ENCODE peak calls at places on chromosomes 1 and 21, in six cellular contexts. W is right atrium auricular region, V is heart left ventricle, J is uterus, A is Caco-2, C is mammary epithelial cell. B is an unnamed sample.
A peak's percentile ranks its signal among the peaks of the same experiment; 100 is the strongest.

GRCh38 chr1:90074555-90075315 is 79.8 kb downstream of the ZNF326 start:
- DNase-seq in W (no peak), V (no peak), J (no peak), A (no peak), C (no peak), B (no peak)

GRCh38 chr1:2311184-2312032 is 79.9 kb downstream of the MORN1 start:
- DNase-seq in W (peak; percentile 82), V (no peak), J (peak; percentile 70), A (peak; percentile 66), C (peak; percentile 12), B (peak; percentile 64)

GRCh38 chr1:193143285-193143684 is 21.5 kb downstream of the CDC73 start:
- DNase-seq in W (no peak), V (no peak), J (no peak), A (no peak), C (no peak), B (no peak)

GRCh38 chr1:57727121-57727520 is 303.3 kb upstream of the DAB1 start:
- DNase-seq in W (no peak), V (no peak), J (no peak), A (no peak), C (no peak), B (no peak)

GRCh38 chr1:209367031-209367813 is 216.3 kb upstream of the CAMK1G start:
- DNase-seq in W (no peak), V (no peak), J (no peak), A (no peak), C (peak; percentile 44), B (no peak)

GRCh38 chr1:67952071-67952470 is 98.4 kb downstream of the DIRAS3 start:
- DNase-seq in W (no peak), V (peak; percentile 43), J (no peak), A (no peak), C (peak; percentile 10), B (no peak)

GRCh38 chr1:246081138-246081702 is 425.9 kb downstream of the SMYD3 start:
- DNase-seq in W (no peak), V (no peak), J (no peak), A (no peak), C (no peak), B (no peak)

GRCh38 chr1:40182956-40183710 is 21.9 kb downstream of the RLF start:
- DNase-seq in W (no peak), V (no peak), J (no peak), A (peak; percentile 32), C (no peak), B (peak; percentile 37)

GRCh38 chr21:39046236-39046911 is 136.9 kb downstream of the PSMG1 start:
- DNase-seq in W (no peak), V (no peak), J (no peak), A (no peak), C (no peak), B (no peak)

GRCh38 chr1:35557118-35557610 is at the start of gene KIAA0319L:
- DNase-seq in W (no peak), V (peak; percentile 94), J (peak; percentile 87), A (peak; percentile 71), C (no peak), B (peak; percentile 92)

GRCh38 chr1:197150336-197151005 is 4.0 kb upstream of the ASPM start:
- DNase-seq in W (no peak), V (no peak), J (no peak), A (no peak), C (no peak), B (no peak)

GRCh38 chr21:37548521-37548981 is 182.0 kb downstream of the DYRK1A start:
- DNase-seq in W (peak; percentile 55), V (no peak), J (no peak), A (no peak), C (no peak), B (no peak)

GRCh38 chr1:230112131-230112701 is 45.2 kb downstream of the GALNT2 start:
- DNase-seq in W (no peak), V (no peak), J (no peak), A (no peak), C (no peak), B (no peak)

GRCh38 chr1:54502342-54502741 is 45.7 kb upstream of the ACOT11 start:
- DNase-seq in W (no peak), V (no peak), J (no peak), A (no peak), C (no peak), B (no peak)

GRCh38 chr1:36217667-36218066 is 6.6 kb upstream of the THRAP3 start:
- DNase-seq in W (no peak), V (no peak), J (no peak), A (no peak), C (peak; percentile 27), B (no peak)

GRCh38 chr1:206941766-206942418 is 4.4 kb downstream of the PIGR start:
- DNase-seq in W (no peak), V (no peak), J (no peak), A (no peak), C (no peak), B (no peak)

GRCh38 chr21:42651515-42652401 is 1.7 kb upstream of the PDE9A start:
- DNase-seq in W (no peak), V (no peak), J (no peak), A (no peak), C (no peak), B (no peak)

GRCh38 chr1:153470707-153471106 is 10.3 kb upstream of the S100A7 start:
- DNase-seq in W (no peak), V (no peak), J (no peak), A (no peak), C (peak; percentile 68), B (no peak)

GRCh38 chr1:2350911-2351655 is 40.3 kb downstream of the MORN1 start:
- DNase-seq in W (no peak), V (peak; percentile 18), J (no peak), A (no peak), C (no peak), B (no peak)

DNA sequence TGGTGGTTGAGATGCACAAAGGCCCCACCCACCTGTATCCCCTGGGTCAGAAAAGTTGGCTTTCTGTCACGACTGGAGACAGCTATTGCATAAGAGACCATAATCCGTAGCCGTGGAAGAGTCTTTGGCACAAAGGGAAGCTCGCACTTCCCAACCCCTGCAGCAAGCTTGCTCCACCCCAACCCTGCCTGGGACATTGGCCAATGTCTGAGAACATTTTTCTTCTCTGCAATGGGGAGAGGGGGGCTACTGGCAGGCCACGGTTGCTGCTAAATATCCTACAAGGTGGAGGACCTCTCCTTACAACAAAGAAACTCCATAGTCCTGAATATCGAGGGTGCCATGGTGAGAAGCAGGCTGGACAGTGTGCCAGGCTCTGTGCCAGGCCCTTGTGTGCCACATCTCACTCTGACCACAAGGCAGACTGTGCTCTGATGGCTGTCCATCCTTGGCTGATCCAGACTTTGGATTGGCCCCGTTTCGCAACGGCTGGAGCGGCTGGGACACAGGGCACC is 104.1 kb downstream of the CSMD2 start:
- DNase-seq in W (no peak), V (peak; percentile 59), J (no peak), A (no peak), C (no peak), B (no peak)
- H3K4me3 ChIP-seq in W (no peak overlapping the region), V (no peak overlapping the region), J (no peak overlapping the region), A (no peak overlapping the region), C (no peak overlapping the region), B (no peak overlapping the region)

GRCh38 chr1:95232646-95233320 is 1.2 kb upstream of the RWDD3 start:
- DNase-seq in W (no peak), V (no peak), J (peak; percentile 20), A (no peak), C (no peak), B (no peak)

GRCh38 chr1:95230768-95231191 is 3.2 kb upstream of the RWDD3 start:
- DNase-seq in W (no peak), V (no peak), J (no peak), A (no peak), C (no peak), B (no peak)

GRCh38 chr1:95229706-95230105 is 4.3 kb upstream of the RWDD3 start:
- DNase-seq in W (no peak), V (no peak), J (no peak), A (no peak), C (no peak), B (no peak)

GRCh38 chr1:95229042-95229441 is 5.0 kb upstream of the RWDD3 start:
- DNase-seq in W (no peak), V (no peak), J (no peak), A (no peak), C (no peak), B (no peak)

DNA sequence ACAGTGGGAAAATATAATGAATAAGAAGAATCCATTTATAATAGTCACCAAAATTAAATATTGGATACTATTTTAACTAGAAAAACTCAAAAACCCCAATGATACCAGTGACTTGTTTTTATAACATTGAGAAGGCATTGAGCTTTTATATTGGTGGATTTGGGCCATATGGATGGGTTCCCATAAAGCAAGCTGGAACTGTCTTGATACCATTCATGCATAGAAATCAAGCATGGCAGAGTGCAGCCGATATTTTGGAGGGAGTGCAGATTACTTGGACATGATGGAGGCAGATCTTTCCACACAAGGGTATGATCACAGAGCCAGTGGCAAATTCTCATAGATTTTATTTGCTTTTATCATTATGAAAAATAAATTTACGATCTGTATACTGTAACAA is 3.8 kb upstream of the RWDD3 start:
- DNase-seq in W (no peak), V (no peak), J (no peak), A (no peak), C (no peak), B (no peak)
- H3K4me1 ChIP-seq in W (peaks cover 38% of the 10 kb centered on the region), V (peaks cover 23% of the 10 kb centered on the region), J (no peaks in the 10 kb centered on the region), A (no peaks in the 10 kb centered on the region), C (peaks cover 23% of the 10 kb centered on the region), B (peaks cover 4% of the 10 kb centered on the region)

DNA sequence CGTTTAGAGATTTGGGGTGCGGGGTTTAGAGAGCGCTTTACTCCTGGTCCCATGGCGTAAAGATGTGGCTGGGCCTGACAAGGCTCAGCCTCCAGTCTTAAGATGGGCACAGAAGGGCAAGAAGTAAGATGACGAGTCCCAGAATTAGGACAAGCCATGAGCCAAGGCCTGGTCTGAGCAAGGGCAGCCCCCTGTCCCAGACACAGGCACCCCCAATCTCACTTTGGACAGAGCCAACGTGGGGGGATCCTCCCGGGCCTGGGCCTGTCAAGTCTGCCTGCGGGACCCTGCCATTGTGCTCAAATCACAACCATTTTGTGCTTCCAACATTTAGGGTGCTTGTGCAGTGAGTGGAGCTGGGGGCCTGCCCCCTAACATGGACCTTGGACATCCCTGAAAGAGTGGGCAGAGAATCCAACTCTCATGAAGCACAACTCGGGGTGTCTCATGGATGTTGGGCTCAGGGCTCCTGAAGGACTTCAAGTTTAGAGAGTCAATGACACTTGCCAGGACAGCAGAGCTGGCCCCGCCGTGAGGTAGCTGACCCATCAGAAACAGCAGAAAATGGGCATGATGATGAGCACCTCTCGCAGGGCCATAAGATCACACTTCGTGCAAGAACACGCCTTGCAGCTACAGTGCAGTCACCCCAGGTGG is 52.6 kb downstream of the KIF21B start:
- DNase-seq in W (no peak), V (no peak), J (no peak), A (no peak), C (no peak), B (no peak)
- H3K36me3 ChIP-seq in W (no peaks in the 10 kb centered on the region), V (no peaks in the 10 kb centered on the region), J (no peaks in the 10 kb centered on the region), A (no peaks in the 10 kb centered on the region), C (no peaks in the 10 kb centered on the region), B (no peaks in the 10 kb centered on the region)

GRCh38 chr1:160108888-160109662 is 6.5 kb upstream of the ATP1A2 start:
- DNase-seq in W (no peak), V (no peak), J (no peak), A (peak; percentile 53), C (no peak), B (no peak)
- H3K4me3 ChIP-seq in W (no peak overlapping the region), V (no peak overlapping the region), J (no peak overlapping the region), A (no peak overlapping the region), C (no peak overlapping the region), B (no peak overlapping the region)